ENCODE peak calls at places on chromosome 2, in eight cellular contexts. W is transverse colon, N is HCT116, Z is heart left ventricle, X is HepG2, B is gastrocnemius medialis, L is stomach, F is heart right ventricle. Y is an unnamed sample.

GRCh38 chr2:37797081-37797480 is 125.6 kb upstream of the CDC42EP3 start:
- DNase-seq in W (no peak), N (no peak), Z (no peak), X (no peak), B (no peak), L (no peak), F (no peak), Y (no peak)

GRCh38 chr2:40746150-40746549 is 294.3 kb upstream of the SLC8A1 start:
- DNase-seq in W (no peak), N (no peak), Z (peak; percentile 29), X (peak; percentile 52), B (no peak), L (no peak), F (no peak), Y (no peak)

GRCh38 chr2:211455225-211455841 is 898.9 kb downstream of the CPS1 start:
- DNase-seq in W (peak; percentile 11), N (peak; percentile 39), Z (no peak), X (peak; percentile 49), B (no peak), L (peak; percentile 34), F (no peak), Y (no peak)

GRCh38 chr2:113077921-113078320 is 10.2 kb downstream of the IL1F10 start:
- DNase-seq in W (no peak), N (no peak), Z (no peak), X (no peak), B (no peak), L (peak; percentile 38), F (no peak), Y (no peak)

GRCh38 chr2:59684101-59684770 is 869.2 kb downstream of the BCL11A start:
- DNase-seq in W (no peak), N (no peak), Z (no peak), X (no peak), B (no peak), L (no peak), F (no peak), Y (no peak)

GRCh38 chr2:61272421-61273070 is 110.6 kb downstream of the C2orf74 start:
- DNase-seq in W (no peak), N (no peak), Z (no peak), X (no peak), B (no peak), L (no peak), F (no peak), Y (no peak)

GRCh38 chr2:126299469-126299976 is 356.4 kb upstream of the GYPC start:
- DNase-seq in W (no peak), N (no peak), Z (no peak), X (no peak), B (no peak), L (no peak), F (no peak), Y (no peak)

GRCh38 chr2:122070241-122070731 is 314.8 kb downstream of the TSN start:
- DNase-seq in W (no peak), N (no peak), Z (no peak), X (no peak), B (no peak), L (no peak), F (no peak), Y (no peak)

GRCh38 chr2:77054938-77055337 is 467.2 kb downstream of the LRRTM4 start:
- DNase-seq in W (no peak), N (no peak), Z (no peak), X (no peak), B (no peak), L (no peak), F (no peak), Y (no peak)

GRCh38 chr2:224219781-224220180 is 180.7 kb upstream of the SERPINE2 start:
- DNase-seq in W (no peak), N (no peak), Z (no peak), X (no peak), B (no peak), L (no peak), F (no peak), Y (no peak)

GRCh38 chr2:168371273-168371992 is 84.6 kb upstream of the CERS6 start:
- DNase-seq in W (no peak), N (no peak), Z (no peak), X (no peak), B (no peak), L (no peak), F (no peak), Y (no peak)

GRCh38 chr2:54704688-54705605 is 18.5 kb upstream of the EML6 start:
- DNase-seq in W (no peak), N (peak; percentile 42), Z (no peak), X (peak; percentile 76), B (no peak), L (no peak), F (no peak), Y (no peak)

GRCh38 chr2:83578405-83578804 is 880.7 kb downstream of the SUCLG1 start:
- DNase-seq in W (no peak), N (no peak), Z (no peak), X (no peak), B (no peak), L (no peak), F (no peak), Y (no peak)

GRCh38 chr2:197097578-197098366 is 171.3 kb upstream of the PGAP1 start:
- DNase-seq in W (peak; percentile 16), N (no peak), Z (peak; percentile 73), X (no peak), B (peak; percentile 56), L (no peak), F (peak; percentile 51), Y (no peak)

GRCh38 chr2:2938481-2938880 is 439.1 kb downstream of the EIPR1 start:
- DNase-seq in W (no peak), N (no peak), Z (no peak), X (no peak), B (no peak), L (no peak), F (no peak), Y (no peak)

GRCh38 chr2:241893265-241893664 is 23.7 kb downstream of the RTP5 start:
- DNase-seq in W (no peak), N (no peak), Z (no peak), X (no peak), B (peak; percentile 5), L (no peak), F (no peak), Y (peak; percentile 42)

GRCh38 chr2:113910110-113910717 is 20.3 kb downstream of the ACTR3 start:
- DNase-seq in W (no peak), N (peak; percentile 15), Z (no peak), X (no peak), B (no peak), L (no peak), F (no peak), Y (no peak)

GRCh38 chr2:7884338-7884737 is 797.5 kb upstream of the ID2 start:
- DNase-seq in W (no peak), N (no peak), Z (no peak), X (no peak), B (no peak), L (no peak), F (no peak), Y (no peak)
- H3K4me1 ChIP-seq in W (peaks cover 5% of the 10 kb centered on the region), N (no peaks in the 10 kb centered on the region), Z (no peaks in the 10 kb centered on the region), X (peaks cover 11% of the 10 kb centered on the region), B (no peaks in the 10 kb centered on the region), L (peaks cover 14% of the 10 kb centered on the region), F (no peaks in the 10 kb centered on the region), Y (no peaks in the 10 kb centered on the region)

GRCh38 chr2:64609229-64609994 is 44.3 kb downstream of the SERTAD2 start:
- DNase-seq in W (peak; percentile 74), N (no peak), Z (peak; percentile 68), X (no peak), B (peak; percentile 34), L (peak; percentile 70), F (peak; percentile 77), Y (peak; percentile 89)

GRCh38 chr2:64605991-64606494 is 47.7 kb downstream of the SERTAD2 start:
- DNase-seq in W (no peak), N (no peak), Z (no peak), X (no peak), B (no peak), L (no peak), F (no peak), Y (no peak)

GRCh38 chr2:64606495-64607363 is 47.0 kb downstream of the SERTAD2 start:
- DNase-seq in W (peak; percentile 88), N (no peak), Z (peak; percentile 87), X (peak; percentile 76), B (peak; percentile 82), L (peak; percentile 79), F (peak; percentile 84), Y (peak; percentile 88)

GRCh38 chr2:64608867-64609228 is 44.9 kb downstream of the SERTAD2 start:
- DNase-seq in W (no peak), N (no peak), Z (no peak), X (no peak), B (no peak), L (no peak), F (no peak), Y (no peak)

DNA sequence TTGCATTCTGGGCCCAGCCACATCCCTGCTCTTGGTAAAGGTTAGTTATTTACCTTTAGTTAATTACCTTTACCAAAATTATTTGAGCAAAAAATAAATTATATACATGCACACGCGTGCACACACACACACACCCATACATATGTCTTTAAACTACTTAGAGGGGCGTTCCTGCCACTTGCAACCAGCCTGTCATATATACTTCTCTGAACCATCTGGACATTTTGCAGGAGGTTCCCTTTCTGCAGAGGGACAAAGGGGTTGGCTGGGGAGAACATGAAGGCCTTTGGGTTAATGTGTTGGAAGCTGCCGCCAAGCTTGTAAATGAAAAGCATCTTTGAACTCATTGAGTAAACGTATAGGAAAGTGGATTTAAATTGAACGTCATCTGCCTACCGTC is 46.3 kb downstream of the SERTAD2 start:
- DNase-seq in W (no peak), N (no peak), Z (no peak), X (no peak), B (no peak), L (no peak), F (no peak), Y (no peak)
- H3K4me3 ChIP-seq in W (no peak overlapping the region), N (no peak overlapping the region), Z (no peak overlapping the region), X (no peak overlapping the region), B (no peak overlapping the region), L (no peak overlapping the region), F (no peak overlapping the region), Y (no peak overlapping the region)

GRCh38 chr2:217338306-217338916 is 478.5 kb upstream of the TNP1 start:
- DNase-seq in W (no peak), N (no peak), Z (no peak), X (peak; percentile 58), B (peak; percentile 34), L (no peak), F (no peak), Y (no peak)
- H3K27ac ChIP-seq in W (peak overlapping the region; percentile 16), N (no peak overlapping the region), Z (no peak overlapping the region), X (no peak overlapping the region), B (peak overlapping the region; percentile 61), L (no peak overlapping the region), F (no peak overlapping the region), Y (no peak overlapping the region)

GRCh38 chr2:10305254-10305635 is 2.5 kb downstream of the HPCAL1 start:
- DNase-seq in W (no peak), N (no peak), Z (no peak), X (no peak), B (no peak), L (no peak), F (no peak), Y (no peak)

GRCh38 chr2:10303634-10304378 is 1.1 kb downstream of the HPCAL1 start:
- DNase-seq in W (peak; percentile 63), N (no peak), Z (peak; percentile 46), X (peak; percentile 44), B (no peak), L (peak; percentile 61), F (peak; percentile 49), Y (peak; percentile 84)

GRCh38 chr2:10305715-10306114 is 3.0 kb downstream of the HPCAL1 start:
- DNase-seq in W (peak; percentile 21), N (no peak), Z (no peak), X (peak; percentile 60), B (no peak), L (peak; percentile 44), F (no peak), Y (no peak)

GRCh38 chr2:10303174-10303633 is 500 bp downstream of the HPCAL1 start:
- DNase-seq in W (no peak), N (no peak), Z (no peak), X (no peak), B (no peak), L (peak; percentile 41), F (no peak), Y (no peak)

GRCh38 chr2:10304458-10305253 is 2.0 kb downstream of the HPCAL1 start:
- DNase-seq in W (no peak), N (no peak), Z (no peak), X (no peak), B (no peak), L (no peak), F (no peak), Y (no peak)
- H3K4me1 ChIP-seq in W (peaks cover 37% of the 10 kb centered on the region), N (peaks cover 58% of the 10 kb centered on the region), Z (peaks cover 45% of the 10 kb centered on the region), X (peaks cover 55% of the 10 kb centered on the region), B (peaks cover 22% of the 10 kb centered on the region), L (peaks cover 46% of the 10 kb centered on the region), F (peaks cover 23% of the 10 kb centered on the region), Y (peaks cover 53% of the 10 kb centered on the region)